ENCODE peak calls at places on chromosome 2, in eight cellular contexts. One of them, this sample, is unnamed.

GRCh38 chr2:99397251-99397920 is 60.2 kb downstream of the EIF5B start:
- DNase-seq in T-helper 1 cell: no peak
- DNase-seq in stimulated activated CD8-positive, alpha-beta memory T cell treated with anti-CD3 and anti-CD28 coated beads, Interleukin-15, amount 100 ng/mL, for 1 hour: no peak
- DNase-seq in HEK293T: no peak
- DNase-seq in glutamatergic neuron: no peak
- DNase-seq in stimulated activated CD4-positive, alpha-beta T cell treated with anti-CD3 and anti-CD28 coated beads, Interleukin-4, amount 100 ng/mL, for 48 hours: no peak
- DNase-seq in NK-92 treated with Interleukin-12 subunit alpha and Interleukin-12 subunit beta, amount 100 ng/mL, for 24 hours: no peak
- DNase-seq in B cell: no peak
- DNase-seq in this sample: no peak

GRCh38 chr2:208040199-208041171 is 15.2 kb upstream of the PLEKHM3 start:
- DNase-seq in glutamatergic neuron: peak
- DNase-seq in T-helper 1 cell: peak
- DNase-seq in HEK293T: peak
- DNase-seq in stimulated activated CD8-positive, alpha-beta memory T cell treated with anti-CD3 and anti-CD28 coated beads, Interleukin-15, amount 100 ng/mL, for 1 hour: peak
- DNase-seq in B cell: peak
- DNase-seq in stimulated activated CD4-positive, alpha-beta T cell treated with anti-CD3 and anti-CD28 coated beads, Interleukin-4, amount 100 ng/mL, for 48 hours: peak
- DNase-seq in NK-92 treated with Interleukin-12 subunit alpha and Interleukin-12 subunit beta, amount 100 ng/mL, for 24 hours: peak
- DNase-seq in this sample: peak

GRCh38 chr2:26561918-26562810 is 79.0 kb downstream of the CIB4 start:
- DNase-seq in stimulated activated CD4-positive, alpha-beta T cell treated with anti-CD3 and anti-CD28 coated beads, Interleukin-4, amount 100 ng/mL, for 48 hours: peak
- DNase-seq in B cell: peak
- DNase-seq in T-helper 1 cell: no peak
- DNase-seq in HEK293T: no peak
- DNase-seq in glutamatergic neuron: peak
- DNase-seq in stimulated activated CD8-positive, alpha-beta memory T cell treated with anti-CD3 and anti-CD28 coated beads, Interleukin-15, amount 100 ng/mL, for 1 hour: no peak
- DNase-seq in NK-92 treated with Interleukin-12 subunit alpha and Interleukin-12 subunit beta, amount 100 ng/mL, for 24 hours: no peak
- DNase-seq in this sample: peak

GRCh38 chr2:142694282-142694681 is 183.2 kb upstream of the KYNU start:
- DNase-seq in glutamatergic neuron: no peak
- DNase-seq in NK-92 treated with Interleukin-12 subunit alpha and Interleukin-12 subunit beta, amount 100 ng/mL, for 24 hours: no peak
- DNase-seq in stimulated activated CD8-positive, alpha-beta memory T cell treated with anti-CD3 and anti-CD28 coated beads, Interleukin-15, amount 100 ng/mL, for 1 hour: no peak
- DNase-seq in T-helper 1 cell: no peak
- DNase-seq in HEK293T: no peak
- DNase-seq in B cell: no peak
- DNase-seq in stimulated activated CD4-positive, alpha-beta T cell treated with anti-CD3 and anti-CD28 coated beads, Interleukin-4, amount 100 ng/mL, for 48 hours: no peak
- DNase-seq in this sample: no peak

GRCh38 chr2:230777681-230778080 is 65.0 kb downstream of the CAB39 start:
- DNase-seq in T-helper 1 cell: no peak
- DNase-seq in glutamatergic neuron: no peak
- DNase-seq in NK-92 treated with Interleukin-12 subunit alpha and Interleukin-12 subunit beta, amount 100 ng/mL, for 24 hours: no peak
- DNase-seq in HEK293T: no peak
- DNase-seq in stimulated activated CD8-positive, alpha-beta memory T cell treated with anti-CD3 and anti-CD28 coated beads, Interleukin-15, amount 100 ng/mL, for 1 hour: no peak
- DNase-seq in B cell: no peak
- DNase-seq in stimulated activated CD4-positive, alpha-beta T cell treated with anti-CD3 and anti-CD28 coated beads, Interleukin-4, amount 100 ng/mL, for 48 hours: no peak
- DNase-seq in this sample: no peak

GRCh38 chr2:12715878-12716249 is 872 bp upstream of the TRIB2 start:
- DNase-seq in T-helper 1 cell: peak
- DNase-seq in HEK293T: peak
- DNase-seq in B cell: peak
- DNase-seq in stimulated activated CD8-positive, alpha-beta memory T cell treated with anti-CD3 and anti-CD28 coated beads, Interleukin-15, amount 100 ng/mL, for 1 hour: peak
- DNase-seq in glutamatergic neuron: peak
- DNase-seq in NK-92 treated with Interleukin-12 subunit alpha and Interleukin-12 subunit beta, amount 100 ng/mL, for 24 hours: peak
- DNase-seq in stimulated activated CD4-positive, alpha-beta T cell treated with anti-CD3 and anti-CD28 coated beads, Interleukin-4, amount 100 ng/mL, for 48 hours: peak
- DNase-seq in this sample: peak

GRCh38 chr2:208269091-208269490 is 3.0 kb downstream of the PIKFYVE start:
- DNase-seq in stimulated activated CD4-positive, alpha-beta T cell treated with anti-CD3 and anti-CD28 coated beads, Interleukin-4, amount 100 ng/mL, for 48 hours: no peak
- DNase-seq in NK-92 treated with Interleukin-12 subunit alpha and Interleukin-12 subunit beta, amount 100 ng/mL, for 24 hours: no peak
- DNase-seq in stimulated activated CD8-positive, alpha-beta memory T cell treated with anti-CD3 and anti-CD28 coated beads, Interleukin-15, amount 100 ng/mL, for 1 hour: no peak
- DNase-seq in B cell: no peak
- DNase-seq in HEK293T: no peak
- DNase-seq in glutamatergic neuron: no peak
- DNase-seq in T-helper 1 cell: no peak
- DNase-seq in this sample: peak

GRCh38 chr2:102801098-102801718 is 39.4 kb downstream of the TMEM182 start:
- DNase-seq in NK-92 treated with Interleukin-12 subunit alpha and Interleukin-12 subunit beta, amount 100 ng/mL, for 24 hours: no peak
- DNase-seq in stimulated activated CD8-positive, alpha-beta memory T cell treated with anti-CD3 and anti-CD28 coated beads, Interleukin-15, amount 100 ng/mL, for 1 hour: no peak
- DNase-seq in glutamatergic neuron: no peak
- DNase-seq in T-helper 1 cell: no peak
- DNase-seq in HEK293T: no peak
- DNase-seq in stimulated activated CD4-positive, alpha-beta T cell treated with anti-CD3 and anti-CD28 coated beads, Interleukin-4, amount 100 ng/mL, for 48 hours: no peak
- DNase-seq in B cell: no peak
- DNase-seq in this sample: no peak